ENCODE peak calls at places on chromosomes 4 and X, in six cellular contexts. X is right cardiac atrium, T is aorta, Y is left lung, N is lower lobe of right lung, K is PC-3. R is an unnamed sample.
A peak's percentile ranks its signal among the peaks of the same experiment; 100 is the strongest.

GRCh38 chr4:101953949-101954348 is 163.4 kb downstream of the BANK1 start:
- ATAC-seq in X (no peak), N (peak; percentile 47), T (no peak), Y (peak; percentile 42), K (peak; percentile 53), R (no peak)

GRCh38 chr4:6217716-6218381 is 17.5 kb upstream of the JAKMIP1 start:
- ATAC-seq in K (no peak), N (no peak), X (no peak), Y (no peak), T (no peak), R (no peak)

GRCh38 chrX:136659174-136659573 is 11.2 kb downstream of the CD40LG start:
- ATAC-seq in N (no peak), K (no peak), Y (no peak), X (no peak), T (no peak), R (no peak)

GRCh38 chrX:47078129-47079043 is at the start of gene RGN:
- ATAC-seq in K (no peak), Y (peak; percentile 75), T (peak; percentile 69), N (peak; percentile 60), X (peak; percentile 70), R (peak; percentile 51)

GRCh38 chr4:101294591-101294990 is 52.7 kb downstream of the PPP3CA start:
- ATAC-seq in N (no peak), T (no peak), K (no peak), Y (no peak), X (no peak), R (no peak)

GRCh38 chrX:15322472-15322871 is 7.0 kb upstream of the ASB11 start:
- ATAC-seq in N (peak; percentile 73), Y (peak; percentile 74), K (no peak), X (no peak), T (no peak), R (no peak)

GRCh38 chr4:83387922-83388676 is 53.5 kb upstream of the HPSE start:
- ATAC-seq in X (no peak), K (no peak), T (no peak), Y (no peak), N (no peak), R (no peak)

GRCh38 chrX:131818297-131818936 is 204.7 kb upstream of the STK26 start:
- ATAC-seq in K (no peak), X (no peak), N (no peak), Y (no peak), T (no peak), R (no peak)

GRCh38 chrX:287670-288069 is 6.5 kb downstream of the PLCXD1 start:
- ATAC-seq in T (no peak), N (no peak), X (no peak), Y (no peak), K (no peak), R (no peak)

GRCh38 chrX:28472926-28473325 is 114.3 kb upstream of the IL1RAPL1 start:
- ATAC-seq in T (no peak), K (no peak), Y (no peak), X (no peak), N (no peak), R (no peak)

GRCh38 chr4:182380701-182381295 is 137.6 kb downstream of the TENM3 start:
- ATAC-seq in Y (no peak), N (no peak), X (no peak), T (no peak), K (no peak), R (no peak)

GRCh38 chr4:174056959-174057358 is 226.5 kb downstream of the FBXO8 start:
- ATAC-seq in N (no peak), X (no peak), K (no peak), Y (no peak), T (no peak), R (no peak)

GRCh38 chrX:3142259-3143042 is 101.2 kb downstream of the ARSF start:
- ATAC-seq in X (no peak), T (no peak), K (no peak), Y (no peak), N (no peak), R (no peak)

GRCh38 chr4:80918004-80918403 is 112.5 kb upstream of the BMP3 start:
- ATAC-seq in Y (no peak), K (peak; percentile 33), X (no peak), N (no peak), T (no peak), R (no peak)

GRCh38 chr4:145019346-145019745 is 78.7 kb downstream of the ANAPC10 start:
- ATAC-seq in Y (no peak), K (no peak), X (no peak), N (no peak), T (no peak), R (no peak)

GRCh38 chr4:98746936-98747658 is 88.7 kb upstream of the TSPAN5 start:
- ATAC-seq in T (no peak), N (peak; percentile 14), X (no peak), Y (no peak), K (no peak), R (no peak)

GRCh38 chr4:125231661-125232060 is 83.1 kb upstream of the FAT4 start:
- ATAC-seq in K (no peak), X (no peak), Y (no peak), T (no peak), N (no peak), R (no peak)

GRCh38 chr4:84780719-84781118 is 185.8 kb downstream of the WDFY3 start:
- ATAC-seq in X (no peak), T (no peak), Y (peak; percentile 33), N (peak; percentile 48), K (no peak), R (no peak)

GRCh38 chr4:142473218-142473959 is 372.7 kb downstream of the INPP4B start:
- ATAC-seq in T (peak; percentile 43), X (no peak), Y (no peak), K (no peak), N (no peak), R (peak; percentile 47)

GRCh38 chr4:142474398-142475087 is 371.6 kb downstream of the INPP4B start:
- ATAC-seq in T (no peak), X (no peak), N (no peak), K (peak; percentile 86), Y (peak; percentile 22), R (peak; percentile 22)

GRCh38 chr4:142475663-142476062 is 370.4 kb downstream of the INPP4B start:
- ATAC-seq in X (no peak), N (no peak), T (no peak), Y (no peak), K (peak; percentile 28), R (no peak)

DNA sequence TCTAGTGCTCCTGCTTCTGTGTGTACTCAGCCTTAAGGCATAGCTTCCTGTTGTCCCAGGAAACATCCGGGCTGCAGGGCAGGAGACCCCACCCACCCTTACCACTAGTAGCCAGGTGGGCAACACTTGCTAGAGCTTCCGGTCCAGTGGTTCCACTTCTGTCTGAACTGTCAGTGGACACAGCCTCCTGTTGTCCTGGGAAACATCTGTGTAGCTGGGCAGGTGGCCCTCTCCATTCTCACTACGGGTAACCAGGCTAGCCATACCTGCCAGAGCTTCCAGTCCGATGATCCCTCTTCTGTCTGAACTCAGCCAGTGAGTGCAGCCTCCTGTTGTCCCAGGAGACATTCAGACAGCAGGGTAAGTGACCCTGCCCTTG is 372.2 kb downstream of the INPP4B start:
- ATAC-seq in N (no peak), Y (no peak), T (peak; percentile 56), K (peak; percentile 46), X (no peak), R (peak; percentile 34)
- H3K27ac ChIP-seq in N (no peak overlapping the region), Y (no peak overlapping the region), T (no peak overlapping the region), K (peak overlapping the region; percentile 99), X (no peak overlapping the region), R (no peak overlapping the region)

DNA sequence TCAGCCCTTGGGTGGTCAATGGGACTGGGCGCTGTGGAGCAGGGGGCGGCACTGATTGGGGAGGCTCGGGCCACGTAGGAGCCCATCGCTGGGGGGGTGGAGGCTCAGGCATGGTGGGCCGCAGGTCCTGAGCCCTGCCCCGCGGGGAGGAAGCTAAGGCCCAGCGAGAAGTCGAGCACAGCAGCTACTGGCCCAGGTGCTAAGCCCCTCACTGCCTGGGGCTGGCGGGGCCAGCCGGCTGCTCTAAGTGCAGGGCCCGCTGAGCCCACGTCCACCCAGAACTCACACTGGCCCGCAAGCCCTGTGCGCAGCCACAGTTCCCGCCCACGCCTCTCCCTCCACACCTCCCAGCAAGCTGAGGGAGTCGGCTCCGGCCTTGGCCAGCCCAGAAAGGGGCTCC is 66.4 kb downstream of the ZNF141 start:
- ATAC-seq in N (no peak), T (no peak), Y (no peak), X (no peak), K (no peak), R (no peak)
- H3K9me3 ChIP-seq in N (peaks cover 53% of the 10 kb centered on the region), T (peaks cover 26% of the 10 kb centered on the region), Y (no peaks in the 10 kb centered on the region), X (peaks cover 13% of the 10 kb centered on the region), K (no peaks in the 10 kb centered on the region), R (peaks cover 93% of the 10 kb centered on the region)

DNA sequence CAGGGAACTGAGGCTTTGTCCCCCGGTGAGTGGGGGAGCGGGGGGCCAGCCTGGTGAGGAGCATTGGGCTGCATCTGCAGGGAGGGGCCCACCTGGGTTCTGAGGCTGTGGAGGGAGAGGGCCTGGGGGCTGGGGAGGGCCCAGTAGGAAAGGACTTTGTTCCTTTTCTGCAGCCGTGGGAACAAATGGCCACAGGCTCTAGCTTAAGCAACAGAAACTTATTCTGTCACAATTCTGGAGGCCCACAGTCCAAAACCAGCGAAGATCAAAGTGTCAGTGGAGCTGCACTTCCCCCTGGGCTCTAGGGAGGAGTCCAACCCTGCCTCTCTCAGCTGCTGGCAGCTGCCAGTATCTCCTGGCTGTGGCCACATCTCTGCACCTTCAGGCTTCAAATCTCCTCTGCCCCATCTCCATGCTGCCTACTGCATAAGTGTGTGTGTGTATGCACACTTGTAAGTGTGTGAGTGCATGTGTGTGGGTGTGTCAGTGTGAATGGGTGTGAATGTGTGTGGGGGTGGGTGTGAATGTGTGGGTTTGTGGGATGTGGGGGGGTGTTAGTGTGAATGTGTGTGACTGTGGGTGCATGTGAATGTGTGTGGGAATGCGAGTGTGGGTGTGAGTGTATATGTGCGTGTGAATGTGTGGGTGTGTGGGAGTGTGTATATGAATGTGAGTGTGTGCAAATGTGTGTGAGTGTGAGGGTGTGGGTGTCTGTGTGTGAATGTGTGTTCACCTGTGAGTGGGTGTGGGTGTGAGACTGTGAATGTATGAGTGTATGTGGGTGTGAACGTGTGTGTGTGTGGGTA is 204.5 kb upstream of the PSAPL1 start:
- ATAC-seq in K (no peak), N (peak; percentile 72), T (no peak), Y (peak; percentile 71), X (peak; percentile 34), R (peak; percentile 22)
- H3K27ac ChIP-seq in K (no peak overlapping the region), N (no peak overlapping the region), T (no peak overlapping the region), Y (no peak overlapping the region), X (no peak overlapping the region), R (no peak overlapping the region)

GRCh38 chr4:386708-387105 is 49.1 kb downstream of the ZNF141 start:
- ATAC-seq in N (no peak), Y (no peak), X (no peak), K (no peak), T (no peak), R (no peak)

GRCh38 chr4:385934-386707 is 48.5 kb downstream of the ZNF141 start:
- ATAC-seq in Y (no peak), X (no peak), N (no peak), T (no peak), K (no peak), R (no peak)

DNA sequence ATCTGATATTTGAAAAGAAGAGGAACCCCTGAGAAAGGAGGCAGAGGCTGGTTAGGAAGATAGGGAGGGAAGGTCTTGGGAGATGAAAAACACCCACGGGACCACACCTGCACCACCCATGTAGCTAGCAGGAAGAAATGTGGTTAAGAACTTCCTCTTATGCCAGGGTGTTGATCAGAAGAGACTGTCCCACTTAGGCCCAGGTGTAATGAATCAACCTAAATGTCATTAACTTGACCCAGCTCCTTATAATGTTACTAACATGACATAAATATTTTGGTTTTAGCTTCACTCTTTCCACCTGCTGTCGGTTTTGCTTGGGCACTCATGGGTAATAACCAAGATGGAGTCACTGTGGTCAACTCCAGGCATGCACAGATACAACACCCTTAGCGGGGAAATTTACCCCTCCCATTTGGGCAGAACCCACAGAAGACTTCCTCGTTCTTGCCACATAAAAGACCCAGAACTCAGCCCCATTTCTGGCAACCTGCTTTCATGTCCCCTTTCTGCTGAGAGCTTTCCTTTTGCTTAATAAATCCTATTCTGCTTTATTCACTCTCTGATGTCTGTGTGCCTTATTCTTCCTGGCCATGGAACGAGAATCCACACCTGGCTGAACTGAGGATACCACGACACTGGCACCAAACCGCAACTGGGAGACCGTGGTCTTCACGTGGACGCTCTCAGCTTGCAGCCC is 46.8 kb downstream of the ZNF141 start:
- ATAC-seq in Y (no peak), N (no peak), K (no peak), T (no peak), X (no peak), R (no peak)
- H3K9me3 ChIP-seq in Y (peaks cover 14% of the 10 kb centered on the region), N (peaks cover 100% of the 10 kb centered on the region), K (peaks cover 4% of the 10 kb centered on the region), T (peaks cover 15% of the 10 kb centered on the region), X (peaks cover 17% of the 10 kb centered on the region), R (peaks cover 8% of the 10 kb centered on the region)